ENCODE peak calls at places on chromosome 18, in six cellular contexts. O is GM23248, S is OCI-LY7, P is HCT116, Q is SK-N-SH, K is hepatocyte. T is an unnamed sample. For H3K9me2, the result is how much of the 10 kb centered on the place peaks cover.

GRCh38 chr18:1034971-1035370 is 130.3 kb downstream of the ADCYAP1 start:
- DNase-seq in O (no peak), S (no peak), P (no peak), Q (no peak), K (no peak), T (no peak)

GRCh38 chr18:75293591-75293990 is 83.0 kb downstream of the TSHZ1 start:
- DNase-seq in O (no peak), S (no peak), P (no peak), Q (no peak), K (no peak), T (no peak)

GRCh38 chr18:9053814-9054213 is 48.7 kb upstream of the NDUFV2 start:
- DNase-seq in O (no peak), S (no peak), P (no peak), Q (no peak), K (no peak), T (no peak)

GRCh38 chr18:67410671-67411070 is 105.8 kb downstream of the DSEL start:
- DNase-seq in O (peak), S (no peak), P (no peak), Q (no peak), K (no peak), T (no peak)

GRCh38 chr18:11587432-11587831 is 22.0 kb upstream of the SLC35G4 start:
- DNase-seq in O (no peak), S (no peak), P (no peak), Q (no peak), K (no peak), T (no peak)

GRCh38 chr18:34222396-34223163 is 2.1 kb downstream of the NOL4 start:
- DNase-seq in O (peak), S (no peak), P (no peak), Q (peak), K (peak), T (no peak)

GRCh38 chr18:30211112-30211511 is 831.4 kb downstream of the DSC3 start:
- DNase-seq in O (no peak), S (no peak), P (no peak), Q (no peak), K (no peak), T (no peak)

GRCh38 chr18:58674863-58675472 is 3.7 kb downstream of the MALT1 start:
- DNase-seq in O (peak), S (no peak), P (no peak), Q (no peak), K (no peak), T (no peak)

GRCh38 chr18:44061438-44061837 is 619.2 kb upstream of the SETBP1 start:
- DNase-seq in O (no peak), S (no peak), P (no peak), Q (no peak), K (no peak), T (no peak)

GRCh38 chr18:40469851-40470250 is 1485.2 kb upstream of the PIK3C3 start:
- DNase-seq in O (no peak), S (no peak), P (no peak), Q (no peak), K (no peak), T (no peak)

GRCh38 chr18:35938158-35938557 is 34.3 kb upstream of the RMP24 start:
- DNase-seq in O (peak), S (no peak), P (no peak), Q (no peak), K (no peak), T (no peak)

GRCh38 chr18:74082476-74083070 is 65.1 kb downstream of the FBXO15 start:
- DNase-seq in O (peak), S (peak), P (peak), Q (peak), K (peak), T (peak)

GRCh38 chr18:43265465-43265864 is 11.8 kb downstream of the SYT4 start:
- DNase-seq in O (no peak), S (no peak), P (no peak), Q (no peak), K (no peak), T (no peak)

GRCh38 chr18:57659463-57660102 is 37.9 kb upstream of the NARS1 start:
- DNase-seq in O (no peak), S (no peak), P (no peak), Q (no peak), K (no peak), T (no peak)

GRCh38 chr18:44341759-44342158 is 338.9 kb upstream of the SETBP1 start:
- DNase-seq in O (peak), S (no peak), P (no peak), Q (no peak), K (no peak), T (no peak)

GRCh38 chr18:76886112-76886511 is 63.8 kb downstream of the ZNF236 start:
- DNase-seq in O (no peak), S (no peak), P (no peak), Q (no peak), K (no peak), T (no peak)

GRCh38 chr18:9079863-9080528 is 22.5 kb upstream of the NDUFV2 start:
- DNase-seq in O (no peak), S (no peak), P (no peak), Q (no peak), K (no peak), T (no peak)

GRCh38 chr18:55334875-55335274 is 253.1 kb downstream of the TCF4 start:
- DNase-seq in O (no peak), S (no peak), P (no peak), Q (no peak), K (no peak), T (no peak)

GRCh38 chr18:51447351-51447896 is 249.9 kb upstream of the MEX3C start:
- DNase-seq in O (no peak), S (peak), P (no peak), Q (no peak), K (peak), T (no peak)

GRCh38 chr18:12009581-12010140 is 28.4 kb downstream of the IMPA2 start:
- DNase-seq in O (no peak), S (no peak), P (no peak), Q (no peak), K (no peak), T (no peak)

GRCh38 chr18:9366126-9366714 is 31.6 kb downstream of the TWSG1 start:
- DNase-seq in O (peak), S (no peak), P (peak), Q (peak), K (peak), T (no peak)

GRCh38 chr18:75156831-75157230 is 52.1 kb downstream of the PTGR3 start:
- DNase-seq in O (no peak), S (no peak), P (no peak), Q (no peak), K (no peak), T (no peak)

GRCh38 chr18:74797577-74798151 is 200.0 kb downstream of the ZNF407 start:
- DNase-seq in O (peak), S (no peak), P (peak), Q (no peak), K (no peak), T (peak)

GRCh38 chr18:67117804-67118203 is 398.7 kb downstream of the DSEL start:
- DNase-seq in O (no peak), S (no peak), P (no peak), Q (no peak), K (no peak), T (no peak)

GRCh38 chr18:76380791-76381405 is 114.1 kb downstream of the ZNF516 start:
- DNase-seq in O (peak), S (peak), P (peak), Q (no peak), K (no peak), T (peak)

GRCh38 chr18:51461956-51462355 is 264.5 kb upstream of the MEX3C start:
- DNase-seq in O (no peak), S (no peak), P (no peak), Q (no peak), K (peak), T (no peak)

GRCh38 chr18:49212819-49213218 is 247.6 kb downstream of the DYM start:
- DNase-seq in O (peak), S (no peak), P (no peak), Q (no peak), K (no peak), T (no peak)

GRCh38 chr18:38009335-38009734 is 443.7 kb upstream of the CELF4 start:
- DNase-seq in O (no peak), S (no peak), P (no peak), Q (no peak), K (no peak), T (no peak)

GRCh38 chr18:39805218-39805617 is 2149.8 kb upstream of the PIK3C3 start:
- DNase-seq in O (no peak), S (no peak), P (no peak), Q (no peak), K (no peak), T (no peak)

GRCh38 chr18:34977787-34978532 is 63.3 kb upstream of the MAPRE2 start:
- DNase-seq in O (peak), S (peak), P (no peak), Q (peak), K (peak), T (peak)

GRCh38 chr18:54392621-54393023 is 34.9 kb downstream of the C18orf54 start:
- DNase-seq in O (peak), S (peak), P (peak), Q (peak), K (peak), T (peak)

DNA sequence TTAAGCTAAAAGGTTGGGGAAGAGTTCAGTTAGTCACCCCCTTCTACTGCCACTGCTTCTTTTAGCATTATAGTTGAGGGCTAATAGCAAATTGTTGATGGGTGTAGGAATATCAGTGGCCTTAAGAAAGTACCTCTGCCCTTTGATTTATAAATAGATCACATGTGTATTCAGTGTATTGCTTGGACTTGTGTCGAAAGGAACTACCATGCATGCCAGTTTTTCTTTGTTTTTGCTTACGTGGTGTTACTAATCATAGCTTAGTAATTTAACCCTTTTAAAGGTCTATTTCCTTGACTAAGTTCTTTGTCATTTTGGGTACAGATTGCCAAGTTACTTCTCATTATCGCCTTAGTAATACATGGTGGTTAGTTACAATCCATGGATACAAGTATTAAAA is 85.6 kb downstream of the MIB1 start:
- DNase-seq in O (peak), S (no peak), P (no peak), Q (no peak), K (no peak), T (no peak)
- H3K4me2 ChIP-seq in O (peak), S (peak), P (no peak), Q (no peak), K (no peak), T (peak)

GRCh38 chr18:10560457-10561045 is 34.7 kb downstream of the NAPG start:
- DNase-seq in O (peak), S (peak), P (peak), Q (peak), K (peak), T (peak)
- H2AFZ ChIP-seq in O (peak), S (no peak), P (no peak), Q (no peak), K (no peak), T (no peak)

DNA sequence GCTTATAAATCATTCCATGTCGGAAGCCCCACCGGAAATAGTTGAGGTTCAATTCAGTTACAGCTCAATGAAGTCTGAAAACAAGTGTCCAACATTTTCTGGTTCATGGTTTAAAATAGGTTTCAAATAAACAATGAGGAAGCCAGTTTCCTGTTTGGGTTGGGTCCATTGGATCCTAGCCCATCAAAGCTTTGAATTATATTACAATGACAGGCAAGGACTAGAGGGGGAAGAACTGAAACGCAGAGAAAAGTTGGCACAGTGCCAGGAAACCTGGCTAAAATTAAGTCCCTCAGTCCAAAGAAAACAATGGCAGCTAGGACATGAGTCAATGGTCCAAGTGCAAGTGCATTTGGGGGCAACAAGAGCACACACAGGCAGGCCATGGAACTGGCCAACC is 32.0 kb downstream of the SLC14A1 start:
- DNase-seq in O (peak), S (no peak), P (no peak), Q (no peak), K (peak), T (no peak)
- H3K9me2 ChIP-seq in O (under half), S (under half), P (under half), Q (under half), K (under half), T (under half)

GRCh38 chr18:24396082-24396623 is 1.5 kb downstream of the OSBPL1A start:
- DNase-seq in O (peak), S (no peak), P (no peak), Q (no peak), K (no peak), T (no peak)
- H3K4me2 ChIP-seq in O (peak), S (no peak), P (peak), Q (peak), K (peak), T (no peak)

DNA sequence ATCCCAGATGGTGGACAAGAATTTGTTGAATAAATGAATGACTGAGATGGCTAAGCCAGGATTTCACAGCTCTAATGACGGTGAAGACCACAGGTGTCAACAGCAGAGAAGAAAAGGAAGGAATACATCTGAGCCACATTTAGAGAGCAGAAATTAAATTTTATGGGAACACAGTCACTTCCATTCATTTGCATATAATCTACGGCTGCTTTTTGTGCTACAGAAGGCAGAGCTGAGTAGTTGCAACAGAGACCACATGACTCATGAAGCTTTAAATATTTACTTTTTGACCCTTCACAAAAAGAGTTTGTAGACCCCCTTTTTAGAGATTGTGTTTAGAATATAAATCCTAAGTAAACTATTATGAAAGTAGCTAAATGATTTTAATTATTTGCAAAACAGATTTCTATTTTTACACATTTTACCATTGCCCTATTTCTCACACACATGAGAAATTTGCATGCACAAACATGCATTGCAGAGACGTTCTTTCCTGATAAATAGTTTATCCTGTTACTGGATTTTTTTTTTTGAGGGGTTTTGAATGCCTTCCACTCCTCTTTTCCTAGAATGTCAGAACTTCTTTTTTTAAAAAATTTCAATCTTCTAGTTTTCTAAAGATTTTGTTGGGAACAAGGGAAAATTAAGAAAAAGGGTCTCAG is 119.1 kb downstream of the PMAIP1 start:
- DNase-seq in O (peak), S (no peak), P (no peak), Q (no peak), K (no peak), T (no peak)
- H2AFZ ChIP-seq in O (no peak), S (no peak), P (no peak), Q (no peak), K (no peak), T (no peak)

DNA sequence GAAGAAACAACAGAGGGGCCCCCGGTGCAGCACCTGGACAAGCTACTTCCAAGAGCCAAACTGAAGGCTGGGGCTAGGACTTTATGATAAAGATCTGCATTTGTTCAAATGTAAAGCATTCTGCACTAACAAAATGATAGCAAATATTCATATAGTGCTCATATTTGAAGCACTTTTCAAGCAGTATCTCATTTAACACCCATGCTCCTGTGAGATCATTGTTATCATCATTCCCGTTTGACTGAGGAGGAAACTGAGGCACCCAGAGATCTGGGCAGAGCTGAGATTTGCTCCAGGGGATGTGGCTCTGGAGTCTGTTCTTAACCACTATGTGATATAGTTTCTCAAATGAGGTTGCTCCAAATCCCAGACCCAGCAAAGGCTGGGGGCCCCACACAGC is 9.8 kb downstream of the KCTD1 start:
- DNase-seq in O (no peak), S (no peak), P (no peak), Q (no peak), K (no peak), T (no peak)
- H3K9me2 ChIP-seq in O (under half), S (under half), P (under half), Q (under half), K (under half), T (under half)

GRCh38 chr18:2390158-2390557 is 181.1 kb downstream of the METTL4 start:
- DNase-seq in O (no peak), S (no peak), P (no peak), Q (no peak), K (no peak), T (no peak)

GRCh38 chr18:2400701-2401191 is 170.6 kb downstream of the METTL4 start:
- DNase-seq in O (no peak), S (no peak), P (no peak), Q (no peak), K (no peak), T (no peak)

GRCh38 chr18:2391470-2391869 is 179.8 kb downstream of the METTL4 start:
- DNase-seq in O (no peak), S (no peak), P (no peak), Q (no peak), K (no peak), T (no peak)

GRCh38 chr18:2396162-2396505 is 175.2 kb downstream of the METTL4 start:
- DNase-seq in O (no peak), S (no peak), P (no peak), Q (no peak), K (no peak), T (no peak)

GRCh38 chr18:2395427-2396161 is 175.7 kb downstream of the METTL4 start:
- DNase-seq in O (no peak), S (no peak), P (no peak), Q (no peak), K (no peak), T (no peak)
- H3K4me2 ChIP-seq in O (no peak), S (no peak), P (no peak), Q (no peak), K (no peak), T (no peak)

DNA sequence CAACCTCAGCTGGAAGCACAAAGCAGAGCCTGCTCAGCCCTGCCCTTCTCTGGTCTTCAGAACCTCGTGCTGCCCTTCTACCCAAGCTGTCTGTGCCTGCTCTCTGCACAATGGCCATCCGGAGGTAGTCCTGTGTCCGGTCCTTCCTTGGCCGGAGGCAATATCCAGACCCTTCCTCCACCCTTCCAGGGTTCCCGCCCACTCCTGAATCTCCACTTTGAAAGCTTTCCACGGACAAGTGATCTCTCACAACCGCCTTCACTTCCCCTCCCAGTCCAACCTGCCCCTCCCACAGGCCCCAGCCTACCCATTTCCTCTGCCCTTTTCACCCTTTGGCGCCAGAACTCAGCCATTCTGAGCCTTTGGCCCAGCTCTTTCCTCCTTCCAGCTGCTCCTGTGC is 236.5 kb upstream of the SMAD2 start:
- DNase-seq in O (no peak), S (no peak), P (no peak), Q (no peak), K (no peak), T (no peak)
- H2AFZ ChIP-seq in O (no peak), S (no peak), P (no peak), Q (no peak), K (no peak), T (no peak)

GRCh38 chr18:70422061-70422965 is 133.5 kb downstream of the SOCS6 start:
- DNase-seq in O (peak), S (no peak), P (peak), Q (no peak), K (peak), T (peak)

GRCh38 chr18:70425236-70425635 is 136.4 kb downstream of the SOCS6 start:
- DNase-seq in O (no peak), S (no peak), P (no peak), Q (no peak), K (no peak), T (no peak)

GRCh38 chr18:70421471-70421870 is 132.6 kb downstream of the SOCS6 start:
- DNase-seq in O (peak), S (no peak), P (peak), Q (no peak), K (no peak), T (no peak)

GRCh38 chr18:70423120-70423519 is 134.3 kb downstream of the SOCS6 start:
- DNase-seq in O (no peak), S (no peak), P (no peak), Q (no peak), K (no peak), T (no peak)

DNA sequence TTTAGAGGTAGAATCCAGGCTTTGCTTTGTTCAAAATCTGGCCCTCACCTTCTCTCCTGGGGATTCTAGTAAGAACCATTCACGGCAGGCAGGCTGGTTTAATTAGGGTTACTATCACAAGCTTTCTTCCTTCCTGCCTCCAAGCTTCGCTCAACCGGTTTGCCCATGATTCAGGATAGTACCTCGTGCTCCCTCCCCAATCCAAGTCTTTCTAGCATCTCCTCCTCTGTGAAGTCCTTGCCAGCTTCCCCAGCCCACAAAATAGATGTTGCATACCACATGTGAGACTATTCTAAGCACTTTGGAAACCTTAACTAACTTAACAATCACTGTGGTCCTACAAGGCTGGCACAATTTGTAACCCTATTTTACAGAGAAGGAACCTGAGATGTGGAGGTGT is 135.1 kb downstream of the SOCS6 start:
- DNase-seq in O (peak), S (no peak), P (peak), Q (no peak), K (no peak), T (no peak)
- H3K9me2 ChIP-seq in O (under half), S (under half), P (under half), Q (under half), K (under half), T (under half)